ENCODE peak calls at places on chromosomes 5 and 9, in nine cellular contexts. One of them, this sample, is unnamed.

GRCh38 chr5:159092288-159092687 is 7.4 kb downstream of the EBF1 start:
- DNase-seq in cerebellar cortex: no peak
- DNase-seq in kidney: no peak
- DNase-seq in stimulated activated CD8-positive, alpha-beta memory T cell treated with anti-CD3 and anti-CD28 coated beads, Interleukin-7, amount 100 ng/mL, for 24 hours: no peak
- DNase-seq in stimulated activated CD4-positive, alpha-beta T cell treated with anti-CD3 and anti-CD28 coated beads, Interleukin-15, amount 100 ng/mL, for 1 hour: no peak
- DNase-seq in NCI-H524: no peak
- DNase-seq in A673: no peak
- DNase-seq in RPMI8226: no peak
- DNase-seq in ELF-1: no peak
- DNase-seq in this sample: no peak

GRCh38 chr5:57845025-57845424 is 362.4 kb upstream of the ACTBL2 start:
- DNase-seq in cerebellar cortex: no peak
- DNase-seq in kidney: no peak
- DNase-seq in stimulated activated CD8-positive, alpha-beta memory T cell treated with anti-CD3 and anti-CD28 coated beads, Interleukin-7, amount 100 ng/mL, for 24 hours: no peak
- DNase-seq in stimulated activated CD4-positive, alpha-beta T cell treated with anti-CD3 and anti-CD28 coated beads, Interleukin-15, amount 100 ng/mL, for 1 hour: no peak
- DNase-seq in NCI-H524: no peak
- DNase-seq in A673: no peak
- DNase-seq in RPMI8226: no peak
- DNase-seq in ELF-1: no peak
- DNase-seq in this sample: no peak

GRCh38 chr9:72646061-72646460 is 124.7 kb downstream of the TMC1 start:
- DNase-seq in cerebellar cortex: no peak
- DNase-seq in kidney: no peak
- DNase-seq in stimulated activated CD8-positive, alpha-beta memory T cell treated with anti-CD3 and anti-CD28 coated beads, Interleukin-7, amount 100 ng/mL, for 24 hours: no peak
- DNase-seq in stimulated activated CD4-positive, alpha-beta T cell treated with anti-CD3 and anti-CD28 coated beads, Interleukin-15, amount 100 ng/mL, for 1 hour: no peak
- DNase-seq in NCI-H524: no peak
- DNase-seq in A673: no peak
- DNase-seq in RPMI8226: no peak
- DNase-seq in ELF-1: no peak
- DNase-seq in this sample: no peak

GRCh38 chr5:54091416-54092130 is 218.8 kb downstream of the ARL15 start:
- DNase-seq in cerebellar cortex: peak
- DNase-seq in kidney: no peak
- DNase-seq in stimulated activated CD8-positive, alpha-beta memory T cell treated with anti-CD3 and anti-CD28 coated beads, Interleukin-7, amount 100 ng/mL, for 24 hours: no peak
- DNase-seq in stimulated activated CD4-positive, alpha-beta T cell treated with anti-CD3 and anti-CD28 coated beads, Interleukin-15, amount 100 ng/mL, for 1 hour: no peak
- DNase-seq in NCI-H524: peak
- DNase-seq in A673: no peak
- DNase-seq in RPMI8226: no peak
- DNase-seq in ELF-1: no peak
- DNase-seq in this sample: no peak

GRCh38 chr5:35281613-35282012 is 51.3 kb upstream of the PRLR start:
- DNase-seq in cerebellar cortex: no peak
- DNase-seq in kidney: no peak
- DNase-seq in stimulated activated CD8-positive, alpha-beta memory T cell treated with anti-CD3 and anti-CD28 coated beads, Interleukin-7, amount 100 ng/mL, for 24 hours: no peak
- DNase-seq in stimulated activated CD4-positive, alpha-beta T cell treated with anti-CD3 and anti-CD28 coated beads, Interleukin-15, amount 100 ng/mL, for 1 hour: no peak
- DNase-seq in NCI-H524: no peak
- DNase-seq in A673: no peak
- DNase-seq in RPMI8226: peak
- DNase-seq in ELF-1: no peak
- DNase-seq in this sample: no peak

GRCh38 chr5:14218897-14219573 is 75.9 kb downstream of the TRIO start:
- DNase-seq in cerebellar cortex: no peak
- DNase-seq in kidney: no peak
- DNase-seq in stimulated activated CD8-positive, alpha-beta memory T cell treated with anti-CD3 and anti-CD28 coated beads, Interleukin-7, amount 100 ng/mL, for 24 hours: no peak
- DNase-seq in stimulated activated CD4-positive, alpha-beta T cell treated with anti-CD3 and anti-CD28 coated beads, Interleukin-15, amount 100 ng/mL, for 1 hour: no peak
- DNase-seq in NCI-H524: no peak
- DNase-seq in A673: no peak
- DNase-seq in RPMI8226: peak
- DNase-seq in ELF-1: no peak
- DNase-seq in this sample: no peak

GRCh38 chr9:116002624-116003023 is 151.0 kb upstream of the PAPPA start:
- DNase-seq in cerebellar cortex: no peak
- DNase-seq in kidney: no peak
- DNase-seq in stimulated activated CD8-positive, alpha-beta memory T cell treated with anti-CD3 and anti-CD28 coated beads, Interleukin-7, amount 100 ng/mL, for 24 hours: no peak
- DNase-seq in stimulated activated CD4-positive, alpha-beta T cell treated with anti-CD3 and anti-CD28 coated beads, Interleukin-15, amount 100 ng/mL, for 1 hour: no peak
- DNase-seq in NCI-H524: no peak
- DNase-seq in A673: no peak
- DNase-seq in RPMI8226: no peak
- DNase-seq in ELF-1: no peak
- DNase-seq in this sample: peak

GRCh38 chr5:132840896-132841818 is 10.7 kb upstream of the SHROOM1 start:
- DNase-seq in cerebellar cortex: no peak
- DNase-seq in kidney: no peak
- DNase-seq in stimulated activated CD8-positive, alpha-beta memory T cell treated with anti-CD3 and anti-CD28 coated beads, Interleukin-7, amount 100 ng/mL, for 24 hours: no peak
- DNase-seq in stimulated activated CD4-positive, alpha-beta T cell treated with anti-CD3 and anti-CD28 coated beads, Interleukin-15, amount 100 ng/mL, for 1 hour: no peak
- DNase-seq in NCI-H524: no peak
- DNase-seq in A673: no peak
- DNase-seq in RPMI8226: no peak
- DNase-seq in ELF-1: no peak
- DNase-seq in this sample: no peak

GRCh38 chr5:6158974-6159863 is 219.1 kb downstream of the MED10 start:
- DNase-seq in cerebellar cortex: peak
- DNase-seq in kidney: no peak
- DNase-seq in stimulated activated CD8-positive, alpha-beta memory T cell treated with anti-CD3 and anti-CD28 coated beads, Interleukin-7, amount 100 ng/mL, for 24 hours: no peak
- DNase-seq in stimulated activated CD4-positive, alpha-beta T cell treated with anti-CD3 and anti-CD28 coated beads, Interleukin-15, amount 100 ng/mL, for 1 hour: no peak
- DNase-seq in NCI-H524: no peak
- DNase-seq in A673: no peak
- DNase-seq in RPMI8226: no peak
- DNase-seq in ELF-1: no peak
- DNase-seq in this sample: no peak

GRCh38 chr5:98961665-98962344 is 33.0 kb upstream of the CHD1 start:
- DNase-seq in cerebellar cortex: no peak
- DNase-seq in kidney: no peak
- DNase-seq in stimulated activated CD8-positive, alpha-beta memory T cell treated with anti-CD3 and anti-CD28 coated beads, Interleukin-7, amount 100 ng/mL, for 24 hours: no peak
- DNase-seq in stimulated activated CD4-positive, alpha-beta T cell treated with anti-CD3 and anti-CD28 coated beads, Interleukin-15, amount 100 ng/mL, for 1 hour: no peak
- DNase-seq in NCI-H524: no peak
- DNase-seq in A673: no peak
- DNase-seq in RPMI8226: no peak
- DNase-seq in ELF-1: no peak
- DNase-seq in this sample: no peak

GRCh38 chr5:60487885-60488425 is 212.0 kb downstream of the DEPDC1B start:
- DNase-seq in cerebellar cortex: no peak
- DNase-seq in kidney: no peak
- DNase-seq in stimulated activated CD8-positive, alpha-beta memory T cell treated with anti-CD3 and anti-CD28 coated beads, Interleukin-7, amount 100 ng/mL, for 24 hours: no peak
- DNase-seq in stimulated activated CD4-positive, alpha-beta T cell treated with anti-CD3 and anti-CD28 coated beads, Interleukin-15, amount 100 ng/mL, for 1 hour: no peak
- DNase-seq in NCI-H524: no peak
- DNase-seq in A673: no peak
- DNase-seq in RPMI8226: no peak
- DNase-seq in ELF-1: no peak
- DNase-seq in this sample: peak

GRCh38 chr5:42854795-42855194 is 43.1 kb upstream of the SELENOP start:
- DNase-seq in cerebellar cortex: no peak
- DNase-seq in kidney: no peak
- DNase-seq in stimulated activated CD8-positive, alpha-beta memory T cell treated with anti-CD3 and anti-CD28 coated beads, Interleukin-7, amount 100 ng/mL, for 24 hours: no peak
- DNase-seq in stimulated activated CD4-positive, alpha-beta T cell treated with anti-CD3 and anti-CD28 coated beads, Interleukin-15, amount 100 ng/mL, for 1 hour: no peak
- DNase-seq in NCI-H524: no peak
- DNase-seq in A673: no peak
- DNase-seq in RPMI8226: peak
- DNase-seq in ELF-1: no peak
- DNase-seq in this sample: no peak

GRCh38 chr5:172541764-172542120 is 87.4 kb upstream of the SH3PXD2B start:
- DNase-seq in cerebellar cortex: no peak
- DNase-seq in kidney: no peak
- DNase-seq in stimulated activated CD8-positive, alpha-beta memory T cell treated with anti-CD3 and anti-CD28 coated beads, Interleukin-7, amount 100 ng/mL, for 24 hours: no peak
- DNase-seq in stimulated activated CD4-positive, alpha-beta T cell treated with anti-CD3 and anti-CD28 coated beads, Interleukin-15, amount 100 ng/mL, for 1 hour: no peak
- DNase-seq in NCI-H524: no peak
- DNase-seq in A673: no peak
- DNase-seq in RPMI8226: no peak
- DNase-seq in ELF-1: no peak
- DNase-seq in this sample: no peak

GRCh38 chr5:1125030-1125357 is 13.1 kb upstream of the SLC12A7 start:
- DNase-seq in cerebellar cortex: no peak
- DNase-seq in kidney: no peak
- DNase-seq in stimulated activated CD8-positive, alpha-beta memory T cell treated with anti-CD3 and anti-CD28 coated beads, Interleukin-7, amount 100 ng/mL, for 24 hours: no peak
- DNase-seq in stimulated activated CD4-positive, alpha-beta T cell treated with anti-CD3 and anti-CD28 coated beads, Interleukin-15, amount 100 ng/mL, for 1 hour: no peak
- DNase-seq in NCI-H524: peak
- DNase-seq in A673: peak
- DNase-seq in RPMI8226: no peak
- DNase-seq in ELF-1: peak
- DNase-seq in this sample: no peak

GRCh38 chr9:121322037-121322736 is 47.9 kb downstream of the STOM start:
- DNase-seq in cerebellar cortex: no peak
- DNase-seq in kidney: no peak
- DNase-seq in stimulated activated CD8-positive, alpha-beta memory T cell treated with anti-CD3 and anti-CD28 coated beads, Interleukin-7, amount 100 ng/mL, for 24 hours: no peak
- DNase-seq in stimulated activated CD4-positive, alpha-beta T cell treated with anti-CD3 and anti-CD28 coated beads, Interleukin-15, amount 100 ng/mL, for 1 hour: no peak
- DNase-seq in NCI-H524: no peak
- DNase-seq in A673: no peak
- DNase-seq in RPMI8226: peak
- DNase-seq in ELF-1: no peak
- DNase-seq in this sample: peak

GRCh38 chr9:4573176-4573575 is 82.9 kb downstream of the SLC1A1 start:
- DNase-seq in cerebellar cortex: no peak
- DNase-seq in kidney: no peak
- DNase-seq in stimulated activated CD8-positive, alpha-beta memory T cell treated with anti-CD3 and anti-CD28 coated beads, Interleukin-7, amount 100 ng/mL, for 24 hours: no peak
- DNase-seq in stimulated activated CD4-positive, alpha-beta T cell treated with anti-CD3 and anti-CD28 coated beads, Interleukin-15, amount 100 ng/mL, for 1 hour: no peak
- DNase-seq in NCI-H524: no peak
- DNase-seq in A673: peak
- DNase-seq in RPMI8226: no peak
- DNase-seq in ELF-1: no peak
- DNase-seq in this sample: no peak

GRCh38 chr5:164002653-164003052 is 497.2 kb downstream of the MAT2B start:
- DNase-seq in cerebellar cortex: no peak
- DNase-seq in kidney: no peak
- DNase-seq in stimulated activated CD8-positive, alpha-beta memory T cell treated with anti-CD3 and anti-CD28 coated beads, Interleukin-7, amount 100 ng/mL, for 24 hours: no peak
- DNase-seq in stimulated activated CD4-positive, alpha-beta T cell treated with anti-CD3 and anti-CD28 coated beads, Interleukin-15, amount 100 ng/mL, for 1 hour: no peak
- DNase-seq in NCI-H524: no peak
- DNase-seq in A673: no peak
- DNase-seq in RPMI8226: no peak
- DNase-seq in ELF-1: no peak
- DNase-seq in this sample: no peak

GRCh38 chr9:22215492-22215891 is 206.4 kb upstream of the CDKN2B start:
- DNase-seq in cerebellar cortex: no peak
- DNase-seq in kidney: no peak
- DNase-seq in stimulated activated CD8-positive, alpha-beta memory T cell treated with anti-CD3 and anti-CD28 coated beads, Interleukin-7, amount 100 ng/mL, for 24 hours: no peak
- DNase-seq in stimulated activated CD4-positive, alpha-beta T cell treated with anti-CD3 and anti-CD28 coated beads, Interleukin-15, amount 100 ng/mL, for 1 hour: no peak
- DNase-seq in NCI-H524: peak
- DNase-seq in A673: no peak
- DNase-seq in RPMI8226: no peak
- DNase-seq in ELF-1: no peak
- DNase-seq in this sample: no peak

GRCh38 chr9:137570566-137570965 is 8.2 kb downstream of the DPH7 start:
- DNase-seq in cerebellar cortex: no peak
- DNase-seq in kidney: no peak
- DNase-seq in stimulated activated CD8-positive, alpha-beta memory T cell treated with anti-CD3 and anti-CD28 coated beads, Interleukin-7, amount 100 ng/mL, for 24 hours: no peak
- DNase-seq in stimulated activated CD4-positive, alpha-beta T cell treated with anti-CD3 and anti-CD28 coated beads, Interleukin-15, amount 100 ng/mL, for 1 hour: no peak
- DNase-seq in NCI-H524: no peak
- DNase-seq in A673: no peak
- DNase-seq in RPMI8226: no peak
- DNase-seq in ELF-1: no peak
- DNase-seq in this sample: no peak

GRCh38 chr5:7848296-7848695 is 2.6 kb downstream of the CFAP90 start:
- DNase-seq in cerebellar cortex: no peak
- DNase-seq in kidney: no peak
- DNase-seq in stimulated activated CD8-positive, alpha-beta memory T cell treated with anti-CD3 and anti-CD28 coated beads, Interleukin-7, amount 100 ng/mL, for 24 hours: no peak
- DNase-seq in stimulated activated CD4-positive, alpha-beta T cell treated with anti-CD3 and anti-CD28 coated beads, Interleukin-15, amount 100 ng/mL, for 1 hour: no peak
- DNase-seq in NCI-H524: no peak
- DNase-seq in A673: no peak
- DNase-seq in RPMI8226: no peak
- DNase-seq in ELF-1: no peak
- DNase-seq in this sample: no peak

GRCh38 chr5:14628346-14628745 is 36.2 kb upstream of the OTULIN start:
- DNase-seq in cerebellar cortex: no peak
- DNase-seq in kidney: no peak
- DNase-seq in stimulated activated CD8-positive, alpha-beta memory T cell treated with anti-CD3 and anti-CD28 coated beads, Interleukin-7, amount 100 ng/mL, for 24 hours: peak
- DNase-seq in stimulated activated CD4-positive, alpha-beta T cell treated with anti-CD3 and anti-CD28 coated beads, Interleukin-15, amount 100 ng/mL, for 1 hour: peak
- DNase-seq in NCI-H524: no peak
- DNase-seq in A673: peak
- DNase-seq in RPMI8226: peak
- DNase-seq in ELF-1: peak
- DNase-seq in this sample: no peak

GRCh38 chr5:147234825-147235635 is at the start of gene STK32A:
- DNase-seq in cerebellar cortex: no peak
- DNase-seq in kidney: peak
- DNase-seq in stimulated activated CD8-positive, alpha-beta memory T cell treated with anti-CD3 and anti-CD28 coated beads, Interleukin-7, amount 100 ng/mL, for 24 hours: no peak
- DNase-seq in stimulated activated CD4-positive, alpha-beta T cell treated with anti-CD3 and anti-CD28 coated beads, Interleukin-15, amount 100 ng/mL, for 1 hour: no peak
- DNase-seq in NCI-H524: peak
- DNase-seq in A673: peak
- DNase-seq in RPMI8226: no peak
- DNase-seq in ELF-1: peak
- DNase-seq in this sample: no peak

GRCh38 chr5:135012033-135012588 is 21.9 kb downstream of the PITX1 start:
- DNase-seq in cerebellar cortex: no peak
- DNase-seq in kidney: peak
- DNase-seq in stimulated activated CD8-positive, alpha-beta memory T cell treated with anti-CD3 and anti-CD28 coated beads, Interleukin-7, amount 100 ng/mL, for 24 hours: no peak
- DNase-seq in stimulated activated CD4-positive, alpha-beta T cell treated with anti-CD3 and anti-CD28 coated beads, Interleukin-15, amount 100 ng/mL, for 1 hour: no peak
- DNase-seq in NCI-H524: no peak
- DNase-seq in A673: no peak
- DNase-seq in RPMI8226: no peak
- DNase-seq in ELF-1: no peak
- DNase-seq in this sample: no peak

GRCh38 chr5:142097681-142098080 is 10.9 kb upstream of the NDFIP1 start:
- DNase-seq in cerebellar cortex: no peak
- DNase-seq in kidney: no peak
- DNase-seq in stimulated activated CD8-positive, alpha-beta memory T cell treated with anti-CD3 and anti-CD28 coated beads, Interleukin-7, amount 100 ng/mL, for 24 hours: no peak
- DNase-seq in stimulated activated CD4-positive, alpha-beta T cell treated with anti-CD3 and anti-CD28 coated beads, Interleukin-15, amount 100 ng/mL, for 1 hour: no peak
- DNase-seq in NCI-H524: no peak
- DNase-seq in A673: no peak
- DNase-seq in RPMI8226: no peak
- DNase-seq in ELF-1: peak
- DNase-seq in this sample: peak

GRCh38 chr9:129235931-129236331 is 57.9 kb upstream of the IER5L start:
- DNase-seq in cerebellar cortex: no peak
- DNase-seq in kidney: peak
- DNase-seq in stimulated activated CD8-positive, alpha-beta memory T cell treated with anti-CD3 and anti-CD28 coated beads, Interleukin-7, amount 100 ng/mL, for 24 hours: no peak
- DNase-seq in stimulated activated CD4-positive, alpha-beta T cell treated with anti-CD3 and anti-CD28 coated beads, Interleukin-15, amount 100 ng/mL, for 1 hour: peak
- DNase-seq in NCI-H524: no peak
- DNase-seq in A673: no peak
- DNase-seq in RPMI8226: peak
- DNase-seq in ELF-1: no peak
- DNase-seq in this sample: peak

GRCh38 chr5:7317751-7318150 is 78.2 kb upstream of the ADCY2 start:
- DNase-seq in cerebellar cortex: no peak
- DNase-seq in kidney: no peak
- DNase-seq in stimulated activated CD8-positive, alpha-beta memory T cell treated with anti-CD3 and anti-CD28 coated beads, Interleukin-7, amount 100 ng/mL, for 24 hours: no peak
- DNase-seq in stimulated activated CD4-positive, alpha-beta T cell treated with anti-CD3 and anti-CD28 coated beads, Interleukin-15, amount 100 ng/mL, for 1 hour: no peak
- DNase-seq in NCI-H524: no peak
- DNase-seq in A673: no peak
- DNase-seq in RPMI8226: no peak
- DNase-seq in ELF-1: no peak
- DNase-seq in this sample: no peak

GRCh38 chr5:154753792-154754191 is 1.4 kb upstream of the LARP1 start:
- DNase-seq in cerebellar cortex: peak
- DNase-seq in kidney: peak
- DNase-seq in stimulated activated CD8-positive, alpha-beta memory T cell treated with anti-CD3 and anti-CD28 coated beads, Interleukin-7, amount 100 ng/mL, for 24 hours: no peak
- DNase-seq in stimulated activated CD4-positive, alpha-beta T cell treated with anti-CD3 and anti-CD28 coated beads, Interleukin-15, amount 100 ng/mL, for 1 hour: no peak
- DNase-seq in NCI-H524: no peak
- DNase-seq in A673: no peak
- DNase-seq in RPMI8226: peak
- DNase-seq in ELF-1: no peak
- DNase-seq in this sample: no peak

GRCh38 chr9:121725008-121725795 is 73.8 kb downstream of the DAB2IP start:
- DNase-seq in cerebellar cortex: peak
- DNase-seq in kidney: peak
- DNase-seq in stimulated activated CD8-positive, alpha-beta memory T cell treated with anti-CD3 and anti-CD28 coated beads, Interleukin-7, amount 100 ng/mL, for 24 hours: no peak
- DNase-seq in stimulated activated CD4-positive, alpha-beta T cell treated with anti-CD3 and anti-CD28 coated beads, Interleukin-15, amount 100 ng/mL, for 1 hour: no peak
- DNase-seq in NCI-H524: no peak
- DNase-seq in A673: peak
- DNase-seq in RPMI8226: no peak
- DNase-seq in ELF-1: no peak
- DNase-seq in this sample: no peak

GRCh38 chr5:103375356-103375755 is 116.8 kb downstream of the MACIR start:
- DNase-seq in cerebellar cortex: no peak
- DNase-seq in kidney: no peak
- DNase-seq in stimulated activated CD8-positive, alpha-beta memory T cell treated with anti-CD3 and anti-CD28 coated beads, Interleukin-7, amount 100 ng/mL, for 24 hours: no peak
- DNase-seq in stimulated activated CD4-positive, alpha-beta T cell treated with anti-CD3 and anti-CD28 coated beads, Interleukin-15, amount 100 ng/mL, for 1 hour: no peak
- DNase-seq in NCI-H524: peak
- DNase-seq in A673: peak
- DNase-seq in RPMI8226: peak
- DNase-seq in ELF-1: no peak
- DNase-seq in this sample: peak

GRCh38 chr9:136326061-136326776 is 1.1 kb upstream of the GPSM1 start:
- DNase-seq in cerebellar cortex: peak
- DNase-seq in kidney: peak
- DNase-seq in stimulated activated CD8-positive, alpha-beta memory T cell treated with anti-CD3 and anti-CD28 coated beads, Interleukin-7, amount 100 ng/mL, for 24 hours: no peak
- DNase-seq in stimulated activated CD4-positive, alpha-beta T cell treated with anti-CD3 and anti-CD28 coated beads, Interleukin-15, amount 100 ng/mL, for 1 hour: no peak
- DNase-seq in NCI-H524: peak
- DNase-seq in A673: no peak
- DNase-seq in RPMI8226: no peak
- DNase-seq in ELF-1: peak
- DNase-seq in this sample: no peak

GRCh38 chr5:34811691-34812090 is 27.3 kb upstream of the TTC23L start:
- DNase-seq in cerebellar cortex: no peak
- DNase-seq in kidney: no peak
- DNase-seq in stimulated activated CD8-positive, alpha-beta memory T cell treated with anti-CD3 and anti-CD28 coated beads, Interleukin-7, amount 100 ng/mL, for 24 hours: no peak
- DNase-seq in stimulated activated CD4-positive, alpha-beta T cell treated with anti-CD3 and anti-CD28 coated beads, Interleukin-15, amount 100 ng/mL, for 1 hour: no peak
- DNase-seq in NCI-H524: no peak
- DNase-seq in A673: no peak
- DNase-seq in RPMI8226: no peak
- DNase-seq in ELF-1: no peak
- DNase-seq in this sample: no peak

This sample was measured in PC-9.